ENCODE peak calls at places on chromosomes 2 and 18, in eight cellular contexts. P is stimulated activated CD4-positive, alpha-beta T cell treated with anti-CD3 and anti-CD28 coated beads, TNF-alpha, amount 100 ng/mL, for 1 hour; U is Karpas-422; W is left ventricle myocardium inferior; A is T-helper 2 cell; Y is Daoy; E is NCI-H774; D is transverse colon. T is an unnamed sample.

GRCh38 chr18:48100712-48101165 is 170.3 kb upstream of the SMAD2 start:
- DNase-seq in P (no peak), U (no peak), W (no peak), A (no peak), Y (no peak), E (no peak), D (no peak), T (no peak)

GRCh38 chr2:28326469-28326805 is 66.2 kb upstream of the FOSL2 start:
- DNase-seq in P (no peak), U (no peak), W (no peak), A (no peak), Y (no peak), E (no peak), D (no peak), T (no peak)

GRCh38 chr2:239912938-239913631 is 112.1 kb downstream of the NDUFA10 start:
- DNase-seq in P (no peak), U (no peak), W (no peak), A (no peak), Y (no peak), E (no peak), D (no peak), T (no peak)

GRCh38 chr2:201546576-201546975 is 95.0 kb downstream of the STRADB start:
- DNase-seq in P (no peak), U (no peak), W (no peak), A (no peak), Y (no peak), E (no peak), D (no peak), T (peak)

GRCh38 chr2:181104512-181105121 is 124.2 kb downstream of the UBE2E3 start:
- DNase-seq in P (no peak), U (peak), W (no peak), A (no peak), Y (peak), E (peak), D (peak), T (peak)

GRCh38 chr2:86592547-86593230 is 29.4 kb upstream of the CHMP3 start:
- DNase-seq in P (no peak), U (no peak), W (no peak), A (no peak), Y (no peak), E (no peak), D (no peak), T (no peak)

GRCh38 chr2:53913721-53914120 is 54.0 kb upstream of the GPR75 start:
- DNase-seq in P (no peak), U (no peak), W (no peak), A (no peak), Y (no peak), E (no peak), D (no peak), T (no peak)

GRCh38 chr2:224354631-224355211 is 47.2 kb downstream of the FAM124B start:
- DNase-seq in P (no peak), U (no peak), W (no peak), A (no peak), Y (no peak), E (no peak), D (no peak), T (no peak)

GRCh38 chr2:128615571-128615970 is 296.9 kb upstream of the HS6ST1 start:
- DNase-seq in P (no peak), U (no peak), W (no peak), A (no peak), Y (no peak), E (no peak), D (no peak), T (no peak)

GRCh38 chr18:34121157-34121807 is 103.4 kb downstream of the NOL4 start:
- DNase-seq in P (no peak), U (peak), W (no peak), A (no peak), Y (peak), E (no peak), D (no peak), T (peak)

GRCh38 chr2:99488587-99488998 is 1.2 kb downstream of the REV1 start:
- DNase-seq in P (no peak), U (peak), W (no peak), A (no peak), Y (peak), E (no peak), D (peak), T (peak)

GRCh38 chr2:107669335-107669734 is 157.4 kb upstream of the RGPD4 start:
- DNase-seq in P (no peak), U (no peak), W (no peak), A (no peak), Y (no peak), E (no peak), D (no peak), T (peak)

GRCh38 chr2:231110551-231110950 is 14.3 kb downstream of the HTR2B start:
- DNase-seq in P (no peak), U (no peak), W (no peak), A (no peak), Y (no peak), E (no peak), D (no peak), T (peak)

GRCh38 chr2:174717273-174717672 is 47.0 kb downstream of the CHRNA1 start:
- DNase-seq in P (no peak), U (no peak), W (no peak), A (no peak), Y (peak), E (no peak), D (no peak), T (peak)

GRCh38 chr2:49972699-49973098 is 818.4 kb upstream of the FSHR start:
- DNase-seq in P (no peak), U (no peak), W (no peak), A (no peak), Y (no peak), E (no peak), D (no peak), T (no peak)

GRCh38 chr18:10020176-10020575 is 106.4 kb downstream of the VAPA start:
- DNase-seq in P (no peak), U (no peak), W (no peak), A (no peak), Y (no peak), E (peak), D (no peak), T (no peak)

GRCh38 chr2:191318037-191318728 is 73.0 kb downstream of the MYO1B start:
- DNase-seq in P (no peak), U (no peak), W (no peak), A (no peak), Y (peak), E (no peak), D (peak), T (peak)

GRCh38 chr18:33578371-33579146 is 540 bp downstream of the ASXL3 start:
- DNase-seq in P (no peak), U (no peak), W (peak), A (no peak), Y (peak), E (no peak), D (peak), T (no peak)

GRCh38 chr18:37409870-37410269 is 155.7 kb downstream of the CELF4 start:
- DNase-seq in P (no peak), U (no peak), W (peak), A (no peak), Y (no peak), E (no peak), D (no peak), T (no peak)

GRCh38 chr2:185583058-185583816 is 155.4 kb upstream of the FSIP2 start:
- DNase-seq in P (no peak), U (no peak), W (no peak), A (no peak), Y (peak), E (no peak), D (no peak), T (peak)

GRCh38 chr2:203534486-203535077 is 519 bp downstream of the RAPH1 start:
- DNase-seq in P (peak), U (no peak), W (peak), A (peak), Y (no peak), E (peak), D (peak), T (no peak)

GRCh38 chr2:64876137-64876647 is 113.0 kb upstream of the SLC1A4 start:
- DNase-seq in P (no peak), U (no peak), W (no peak), A (no peak), Y (peak), E (no peak), D (peak), T (peak)

GRCh38 chr18:44452346-44452745 is 228.3 kb upstream of the SETBP1 start:
- DNase-seq in P (no peak), U (no peak), W (no peak), A (no peak), Y (no peak), E (no peak), D (no peak), T (peak)

GRCh38 chr2:68452168-68452890 is 14.8 kb downstream of the FBXO48 start:
- DNase-seq in P (no peak), U (no peak), W (no peak), A (no peak), Y (no peak), E (no peak), D (no peak), T (no peak)

GRCh38 chr2:191818725-191819333 is 28.1 kb downstream of the CAVIN2 start:
- DNase-seq in P (no peak), U (peak), W (no peak), A (no peak), Y (no peak), E (no peak), D (no peak), T (peak)

GRCh38 chr2:230657462-230657861 is 55.2 kb upstream of the CAB39 start:
- DNase-seq in P (no peak), U (no peak), W (no peak), A (no peak), Y (no peak), E (no peak), D (no peak), T (no peak)

GRCh38 chr2:11344956-11345671 is 678 bp upstream of the ROCK2 start:
- DNase-seq in P (peak), U (peak), W (peak), A (no peak), Y (peak), E (no peak), D (peak), T (peak)

GRCh38 chr2:156657809-156658208 is 221.6 kb downstream of the GPD2 start:
- DNase-seq in P (no peak), U (no peak), W (no peak), A (no peak), Y (no peak), E (no peak), D (no peak), T (no peak)